ENCODE peak calls at places on chromosomes 11 and 22, in eight cellular contexts. One of them, this sample, is unnamed. For H3K4me1, the result is how much of the 10 kb centered on the place peaks cover.

GRCh38 chr11:106047636-106048035 is 25.6 kb upstream of the MSANTD4 start:
- DNase-seq in tibial nerve: no peak
- DNase-seq in CD4-positive, alpha-beta memory T cell: no peak
- DNase-seq in left ventricle myocardium inferior: no peak
- DNase-seq in esophagus muscularis mucosa: no peak
- DNase-seq in Peyer's patch: no peak
- DNase-seq in GM23248: no peak
- DNase-seq in stomach: no peak
- DNase-seq in this sample: no peak

GRCh38 chr22:31646186-31647019 is 15.6 kb downstream of the PISD start:
- DNase-seq in tibial nerve: no peak
- DNase-seq in CD4-positive, alpha-beta memory T cell: no peak
- DNase-seq in left ventricle myocardium inferior: no peak
- DNase-seq in esophagus muscularis mucosa: no peak
- DNase-seq in Peyer's patch: no peak
- DNase-seq in GM23248: peak
- DNase-seq in stomach: no peak
- DNase-seq in this sample: peak

GRCh38 chr22:27962268-27963191 is 43.5 kb upstream of the PITPNB start:
- DNase-seq in tibial nerve: no peak
- DNase-seq in CD4-positive, alpha-beta memory T cell: no peak
- DNase-seq in left ventricle myocardium inferior: no peak
- DNase-seq in esophagus muscularis mucosa: no peak
- DNase-seq in Peyer's patch: no peak
- DNase-seq in GM23248: peak
- DNase-seq in stomach: no peak
- DNase-seq in this sample: no peak

GRCh38 chr11:126357969-126358762 is 2.7 kb downstream of the ST3GAL4 start:
- DNase-seq in tibial nerve: no peak
- DNase-seq in CD4-positive, alpha-beta memory T cell: no peak
- DNase-seq in left ventricle myocardium inferior: peak
- DNase-seq in esophagus muscularis mucosa: no peak
- DNase-seq in Peyer's patch: no peak
- DNase-seq in GM23248: peak
- DNase-seq in stomach: no peak
- DNase-seq in this sample: no peak

GRCh38 chr11:44681698-44682097 is 45.1 kb upstream of the TSPAN18 start:
- DNase-seq in tibial nerve: no peak
- DNase-seq in CD4-positive, alpha-beta memory T cell: no peak
- DNase-seq in left ventricle myocardium inferior: no peak
- DNase-seq in esophagus muscularis mucosa: no peak
- DNase-seq in Peyer's patch: no peak
- DNase-seq in GM23248: peak
- DNase-seq in stomach: no peak
- DNase-seq in this sample: no peak

GRCh38 chr11:112161012-112161411 is 2.9 kb downstream of the IL18 start:
- DNase-seq in tibial nerve: no peak
- DNase-seq in CD4-positive, alpha-beta memory T cell: no peak
- DNase-seq in left ventricle myocardium inferior: no peak
- DNase-seq in esophagus muscularis mucosa: no peak
- DNase-seq in Peyer's patch: no peak
- DNase-seq in GM23248: peak
- DNase-seq in stomach: no peak
- DNase-seq in this sample: no peak

GRCh38 chr11:70155386-70155785 is 47.7 kb upstream of the FADD start:
- DNase-seq in tibial nerve: no peak
- DNase-seq in CD4-positive, alpha-beta memory T cell: no peak
- DNase-seq in left ventricle myocardium inferior: no peak
- DNase-seq in esophagus muscularis mucosa: no peak
- DNase-seq in Peyer's patch: no peak
- DNase-seq in GM23248: no peak
- DNase-seq in stomach: no peak
- DNase-seq in this sample: peak

GRCh38 chr11:37841016-37841415 is 1243.0 kb upstream of the RAG2 start:
- DNase-seq in tibial nerve: no peak
- DNase-seq in CD4-positive, alpha-beta memory T cell: no peak
- DNase-seq in left ventricle myocardium inferior: no peak
- DNase-seq in esophagus muscularis mucosa: no peak
- DNase-seq in Peyer's patch: no peak
- DNase-seq in GM23248: no peak
- DNase-seq in stomach: no peak
- DNase-seq in this sample: no peak

GRCh38 chr11:88827018-88827676 is 238.6 kb downstream of the GRM5 start:
- DNase-seq in tibial nerve: no peak
- DNase-seq in CD4-positive, alpha-beta memory T cell: no peak
- DNase-seq in left ventricle myocardium inferior: no peak
- DNase-seq in esophagus muscularis mucosa: no peak
- DNase-seq in Peyer's patch: no peak
- DNase-seq in GM23248: no peak
- DNase-seq in stomach: no peak
- DNase-seq in this sample: peak

GRCh38 chr11:12266943-12267342 is 110.4 kb upstream of the PARVA start:
- DNase-seq in tibial nerve: no peak
- DNase-seq in CD4-positive, alpha-beta memory T cell: no peak
- DNase-seq in left ventricle myocardium inferior: no peak
- DNase-seq in esophagus muscularis mucosa: no peak
- DNase-seq in Peyer's patch: no peak
- DNase-seq in GM23248: no peak
- DNase-seq in stomach: no peak
- DNase-seq in this sample: no peak

GRCh38 chr11:83819936-83820549 is 533.9 kb upstream of the CCDC90B start:
- DNase-seq in tibial nerve: no peak
- DNase-seq in CD4-positive, alpha-beta memory T cell: peak
- DNase-seq in left ventricle myocardium inferior: no peak
- DNase-seq in esophagus muscularis mucosa: no peak
- DNase-seq in Peyer's patch: no peak
- DNase-seq in GM23248: peak
- DNase-seq in stomach: no peak
- DNase-seq in this sample: peak

GRCh38 chr11:68128682-68129327 is 7.6 kb upstream of the CHKA start:
- DNase-seq in tibial nerve: no peak
- DNase-seq in CD4-positive, alpha-beta memory T cell: no peak
- DNase-seq in left ventricle myocardium inferior: peak
- DNase-seq in esophagus muscularis mucosa: no peak
- DNase-seq in Peyer's patch: no peak
- DNase-seq in GM23248: peak
- DNase-seq in stomach: peak
- DNase-seq in this sample: no peak

GRCh38 chr11:93986716-93987115 is 34.4 kb upstream of the HEPHL1 start:
- DNase-seq in tibial nerve: no peak
- DNase-seq in CD4-positive, alpha-beta memory T cell: no peak
- DNase-seq in left ventricle myocardium inferior: no peak
- DNase-seq in esophagus muscularis mucosa: no peak
- DNase-seq in Peyer's patch: no peak
- DNase-seq in GM23248: peak
- DNase-seq in stomach: peak
- DNase-seq in this sample: peak

GRCh38 chr11:43547411-43547718 is 133.2 kb upstream of the HSD17B12 start:
- DNase-seq in tibial nerve: no peak
- DNase-seq in CD4-positive, alpha-beta memory T cell: no peak
- DNase-seq in left ventricle myocardium inferior: no peak
- DNase-seq in esophagus muscularis mucosa: no peak
- DNase-seq in Peyer's patch: no peak
- DNase-seq in GM23248: peak
- DNase-seq in stomach: peak
- DNase-seq in this sample: no peak

DNA sequence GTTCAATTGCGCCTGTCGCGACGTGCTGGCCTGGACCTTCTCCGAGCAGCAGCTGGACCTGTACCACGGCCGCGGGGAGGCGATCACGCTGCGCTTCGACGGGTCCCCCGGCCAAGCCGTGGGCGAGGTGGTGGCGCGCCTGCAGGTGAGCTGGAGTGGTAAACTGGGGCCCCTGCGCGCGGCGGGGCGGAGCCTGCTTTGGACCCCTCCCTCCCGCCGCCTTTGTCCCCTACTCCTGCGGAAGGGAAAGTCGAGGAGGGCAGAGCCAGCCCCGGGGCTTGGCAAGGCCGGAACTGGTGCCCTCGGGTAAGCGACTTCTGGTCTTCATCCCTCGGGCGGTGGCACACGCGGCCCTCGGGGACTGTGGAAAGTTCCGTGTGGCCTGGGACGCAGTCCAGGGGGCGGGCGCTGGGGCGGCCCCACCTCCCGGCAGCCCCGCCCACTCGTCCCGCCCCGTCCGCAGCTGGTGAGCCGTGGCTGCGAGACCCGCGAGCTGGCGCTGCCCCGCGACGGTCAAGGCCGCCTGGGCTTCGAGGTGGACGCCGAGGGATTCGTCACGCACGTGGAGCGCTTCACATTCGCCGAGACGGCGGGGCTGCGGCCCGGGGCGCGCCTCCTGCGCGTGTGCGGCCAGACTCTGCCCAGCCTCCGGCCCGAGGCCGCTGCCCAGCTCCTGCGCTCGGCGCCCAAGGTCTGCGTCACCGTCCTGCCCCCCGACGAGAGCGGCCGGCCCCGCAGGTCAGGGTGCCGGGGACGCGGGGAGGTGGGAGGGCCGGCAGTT is 9.2 kb downstream of the SIPA1 start:
- DNase-seq in tibial nerve: no peak
- DNase-seq in CD4-positive, alpha-beta memory T cell: no peak
- DNase-seq in left ventricle myocardium inferior: no peak
- DNase-seq in esophagus muscularis mucosa: no peak
- DNase-seq in Peyer's patch: no peak
- DNase-seq in GM23248: peak
- DNase-seq in stomach: peak
- DNase-seq in this sample: no peak
- H3K27ac ChIP-seq in tibial nerve: no peak
- H3K27ac ChIP-seq in CD4-positive, alpha-beta memory T cell: no peak
- H3K27ac ChIP-seq in left ventricle myocardium inferior: peak
- H3K27ac ChIP-seq in esophagus muscularis mucosa: peak
- H3K27ac ChIP-seq in Peyer's patch: no peak
- H3K27ac ChIP-seq in GM23248: no peak
- H3K27ac ChIP-seq in stomach: peak
- H3K27ac ChIP-seq in this sample: no peak

GRCh38 chr11:61751384-61751783 is 1.1 kb upstream of the MYRF start:
- DNase-seq in tibial nerve: no peak
- DNase-seq in CD4-positive, alpha-beta memory T cell: no peak
- DNase-seq in left ventricle myocardium inferior: no peak
- DNase-seq in esophagus muscularis mucosa: no peak
- DNase-seq in Peyer's patch: no peak
- DNase-seq in GM23248: no peak
- DNase-seq in stomach: no peak
- DNase-seq in this sample: no peak

GRCh38 chr11:61752117-61752924 is at the start of gene MYRF:
- DNase-seq in tibial nerve: no peak
- DNase-seq in CD4-positive, alpha-beta memory T cell: peak
- DNase-seq in left ventricle myocardium inferior: peak
- DNase-seq in esophagus muscularis mucosa: no peak
- DNase-seq in Peyer's patch: peak
- DNase-seq in GM23248: peak
- DNase-seq in stomach: peak
- DNase-seq in this sample: no peak

GRCh38 chr11:61754534-61755482 is 2.4 kb downstream of the MYRF start:
- DNase-seq in tibial nerve: no peak
- DNase-seq in CD4-positive, alpha-beta memory T cell: no peak
- DNase-seq in left ventricle myocardium inferior: no peak
- DNase-seq in esophagus muscularis mucosa: no peak
- DNase-seq in Peyer's patch: no peak
- DNase-seq in GM23248: no peak
- DNase-seq in stomach: peak
- DNase-seq in this sample: no peak

GRCh38 chr11:61752925-61753551 is 602 bp downstream of the MYRF start:
- DNase-seq in tibial nerve: no peak
- DNase-seq in CD4-positive, alpha-beta memory T cell: no peak
- DNase-seq in left ventricle myocardium inferior: no peak
- DNase-seq in esophagus muscularis mucosa: no peak
- DNase-seq in Peyer's patch: no peak
- DNase-seq in GM23248: no peak
- DNase-seq in stomach: no peak
- DNase-seq in this sample: no peak

DNA sequence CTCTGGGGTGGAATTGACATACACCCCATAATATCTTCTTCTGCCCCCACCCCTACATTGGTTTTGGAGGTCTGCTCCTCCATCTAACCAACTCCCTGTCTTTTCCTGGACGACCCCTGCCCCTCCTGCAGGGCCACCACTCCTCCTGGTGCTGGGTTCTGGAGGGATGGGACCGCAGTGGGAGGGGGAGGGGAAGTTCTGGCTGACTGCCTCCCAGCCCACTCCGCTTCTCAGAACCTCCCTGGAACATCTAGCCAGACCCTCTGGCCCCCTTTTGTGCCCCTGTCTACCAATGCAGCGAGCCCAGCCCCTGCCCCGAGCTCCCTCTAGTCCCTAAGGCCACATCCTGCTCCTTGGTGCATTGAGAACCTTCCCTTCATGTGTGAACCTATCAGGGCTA is 1.2 kb downstream of the MYRF start:
- DNase-seq in tibial nerve: no peak
- DNase-seq in CD4-positive, alpha-beta memory T cell: no peak
- DNase-seq in left ventricle myocardium inferior: no peak
- DNase-seq in esophagus muscularis mucosa: no peak
- DNase-seq in Peyer's patch: no peak
- DNase-seq in GM23248: no peak
- DNase-seq in stomach: no peak
- DNase-seq in this sample: no peak
- H3K4me1 ChIP-seq in tibial nerve: under half
- H3K4me1 ChIP-seq in CD4-positive, alpha-beta memory T cell: under half
- H3K4me1 ChIP-seq in left ventricle myocardium inferior: under half
- H3K4me1 ChIP-seq in esophagus muscularis mucosa: under half
- H3K4me1 ChIP-seq in Peyer's patch: under half
- H3K4me1 ChIP-seq in GM23248: under half
- H3K4me1 ChIP-seq in stomach: under half
- H3K4me1 ChIP-seq in this sample: under half

GRCh38 chr11:122098223-122098980 is 17.6 kb downstream of the BLID start:
- DNase-seq in tibial nerve: no peak
- DNase-seq in CD4-positive, alpha-beta memory T cell: no peak
- DNase-seq in left ventricle myocardium inferior: no peak
- DNase-seq in esophagus muscularis mucosa: no peak
- DNase-seq in Peyer's patch: no peak
- DNase-seq in GM23248: no peak
- DNase-seq in stomach: no peak
- DNase-seq in this sample: no peak
- H3K27ac ChIP-seq in tibial nerve: peak
- H3K27ac ChIP-seq in CD4-positive, alpha-beta memory T cell: no peak
- H3K27ac ChIP-seq in left ventricle myocardium inferior: peak
- H3K27ac ChIP-seq in esophagus muscularis mucosa: peak
- H3K27ac ChIP-seq in Peyer's patch: peak
- H3K27ac ChIP-seq in GM23248: peak
- H3K27ac ChIP-seq in stomach: no peak
- H3K27ac ChIP-seq in this sample: peak

DNA sequence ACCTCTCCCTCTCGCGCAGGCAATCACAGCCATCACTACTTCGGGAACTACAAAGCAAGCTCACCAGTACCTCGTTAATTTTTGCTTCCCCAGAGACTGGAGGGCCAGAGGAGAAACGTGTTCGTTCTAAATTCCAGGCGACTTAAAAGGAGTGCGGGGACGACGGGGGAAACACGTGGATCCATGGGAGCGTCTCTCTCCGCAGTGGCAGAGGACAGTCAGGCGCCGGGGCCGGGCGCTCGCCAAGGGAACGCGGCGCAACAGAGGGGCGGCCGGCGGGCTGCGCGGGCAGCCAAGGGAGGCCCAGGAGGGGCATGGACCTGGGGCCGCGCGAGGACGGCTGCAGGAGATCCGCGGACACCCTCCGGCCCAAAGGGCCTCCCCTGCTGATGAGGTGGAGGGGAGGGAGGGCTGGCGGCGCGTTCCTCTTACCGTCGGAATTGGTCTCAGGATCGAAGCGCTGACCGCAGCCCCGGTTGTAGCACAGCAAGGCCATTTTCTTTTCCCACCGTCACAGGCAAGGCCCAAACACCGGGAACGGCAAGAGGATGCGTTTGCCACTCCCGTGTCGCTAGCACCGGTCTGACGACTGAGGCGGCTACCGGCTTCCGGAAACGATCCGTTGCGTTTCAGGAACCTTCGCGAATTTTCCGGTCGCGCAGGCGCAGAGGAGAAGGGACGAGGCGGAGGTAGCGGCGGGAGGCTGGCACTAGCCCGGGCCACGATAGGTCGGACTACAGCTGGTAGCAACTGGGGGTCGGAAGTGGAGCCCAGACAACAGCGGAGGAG is at the start of gene CHORDC1:
- DNase-seq in tibial nerve: peak
- DNase-seq in CD4-positive, alpha-beta memory T cell: peak
- DNase-seq in left ventricle myocardium inferior: peak
- DNase-seq in esophagus muscularis mucosa: peak
- DNase-seq in Peyer's patch: peak
- DNase-seq in GM23248: peak
- DNase-seq in stomach: peak
- DNase-seq in this sample: peak
- H3K4me1 ChIP-seq in tibial nerve: under half
- H3K4me1 ChIP-seq in CD4-positive, alpha-beta memory T cell: half or more
- H3K4me1 ChIP-seq in left ventricle myocardium inferior: half or more
- H3K4me1 ChIP-seq in esophagus muscularis mucosa: under half
- H3K4me1 ChIP-seq in Peyer's patch: under half
- H3K4me1 ChIP-seq in GM23248: under half
- H3K4me1 ChIP-seq in stomach: half or more
- H3K4me1 ChIP-seq in this sample: under half

This sample was measured in foreskin keratinocyte.